ENCODE peak calls at places on chromosomes 12 and 14, in six cellular contexts. A, W, B, V, X and S are unnamed samples.

GRCh38 chr14:102007916-102008418 is 43.6 kb downstream of the DYNC1H1 start:
- DNase-seq in A (no peak), V (no peak), W (no peak), X (no peak), B (peak), S (no peak)

GRCh38 chr14:51304956-51305355 is 64.9 kb downstream of the TMX1 start:
- DNase-seq in X (peak), A (no peak), W (no peak), B (no peak), V (no peak), S (no peak)

GRCh38 chr12:93712204-93712603 is 35.0 kb downstream of the CRADD start:
- DNase-seq in W (no peak), V (no peak), X (no peak), B (no peak), A (no peak), S (no peak)

GRCh38 chr12:122825773-122826724 is 9.2 kb upstream of the HIP1R start:
- DNase-seq in W (no peak), X (no peak), A (no peak), V (no peak), B (peak), S (no peak)

GRCh38 chr14:61601923-61602732 is 93.2 kb upstream of the HIF1A start:
- DNase-seq in A (no peak), V (no peak), X (no peak), B (peak), W (no peak), S (no peak)

GRCh38 chr12:2959508-2960431 is 573 bp downstream of the TEAD4 start:
- DNase-seq in A (no peak), V (no peak), B (peak), X (peak), W (peak), S (peak)

GRCh38 chr12:57280234-57281062 is 29.5 kb upstream of the STAC3 start:
- DNase-seq in V (peak), A (peak), B (no peak), X (peak), W (peak), S (no peak)

GRCh38 chr12:57341275-57341990 is 89.4 kb downstream of the R3HDM2 start:
- DNase-seq in V (no peak), W (no peak), B (no peak), X (no peak), A (no peak), S (no peak)

GRCh38 chr14:40989260-40989659 is 617.4 kb upstream of the LRFN5 start:
- DNase-seq in A (no peak), B (no peak), W (no peak), V (no peak), X (no peak), S (no peak)

GRCh38 chr12:122158700-122159285 is 15.2 kb downstream of the IL31 start:
- DNase-seq in W (no peak), A (no peak), V (no peak), X (no peak), B (no peak), S (no peak)

GRCh38 chr12:119176267-119177055 is 2.3 kb upstream of the HSPB8 start:
- DNase-seq in B (peak), W (peak), V (no peak), X (no peak), A (peak), S (no peak)

GRCh38 chr12:51269174-51270066 is 795 bp downstream of the SMAGP start:
- DNase-seq in A (no peak), W (peak), B (peak), X (no peak), V (peak), S (peak)

GRCh38 chr14:100065161-100065871 is at the start of gene EVL:
- DNase-seq in X (no peak), W (peak), B (no peak), V (peak), A (no peak), S (no peak)

GRCh38 chr12:28265435-28266042 is 75.3 kb downstream of the CCDC91 start:
- DNase-seq in B (no peak), V (no peak), X (no peak), A (no peak), W (no peak), S (no peak)

GRCh38 chr14:71688576-71688975 is 243.7 kb upstream of the RGS6 start:
- DNase-seq in X (no peak), B (no peak), A (no peak), W (no peak), V (no peak), S (no peak)

GRCh38 chr14:25350802-25351201 is 300.9 kb upstream of the STXBP6 start:
- DNase-seq in B (no peak), X (no peak), V (no peak), W (no peak), A (no peak), S (no peak)

GRCh38 chr12:119649202-119649808 is 18.6 kb upstream of the PRKAB1 start:
- DNase-seq in A (no peak), B (peak), X (no peak), V (no peak), W (no peak), S (no peak)

GRCh38 chr12:53975019-53975815 is 463 bp upstream of the HOTAIR start:
- DNase-seq in W (no peak), A (no peak), V (no peak), B (peak), X (no peak), S (no peak)

GRCh38 chr12:56034586-56035332 is 7.0 kb upstream of the RPS26 start:
- DNase-seq in X (no peak), B (no peak), A (no peak), V (no peak), W (no peak), S (no peak)

GRCh38 chr12:55845785-55846496 is 3.2 kb upstream of the MMP19 start:
- DNase-seq in X (no peak), V (no peak), A (no peak), W (no peak), B (no peak), S (no peak)

GRCh38 chr12:27780612-27781408 is 774 bp upstream of the MANSC4 start:
- DNase-seq in A (no peak), W (peak), X (peak), B (peak), V (no peak), S (peak)

GRCh38 chr14:50837850-50838470 is 7.0 kb upstream of the NIN start:
- DNase-seq in V (no peak), W (no peak), A (no peak), X (no peak), B (no peak), S (no peak)

GRCh38 chr12:10749700-10750384 is 26.7 kb upstream of the YBX3 start:
- DNase-seq in B (peak), A (peak), W (peak), V (peak), X (peak), S (peak)

GRCh38 chr12:116050266-116050665 is 227.2 kb downstream of the MED13L start:
- DNase-seq in W (no peak), X (no peak), A (no peak), V (no peak), B (no peak), S (no peak)

DNA sequence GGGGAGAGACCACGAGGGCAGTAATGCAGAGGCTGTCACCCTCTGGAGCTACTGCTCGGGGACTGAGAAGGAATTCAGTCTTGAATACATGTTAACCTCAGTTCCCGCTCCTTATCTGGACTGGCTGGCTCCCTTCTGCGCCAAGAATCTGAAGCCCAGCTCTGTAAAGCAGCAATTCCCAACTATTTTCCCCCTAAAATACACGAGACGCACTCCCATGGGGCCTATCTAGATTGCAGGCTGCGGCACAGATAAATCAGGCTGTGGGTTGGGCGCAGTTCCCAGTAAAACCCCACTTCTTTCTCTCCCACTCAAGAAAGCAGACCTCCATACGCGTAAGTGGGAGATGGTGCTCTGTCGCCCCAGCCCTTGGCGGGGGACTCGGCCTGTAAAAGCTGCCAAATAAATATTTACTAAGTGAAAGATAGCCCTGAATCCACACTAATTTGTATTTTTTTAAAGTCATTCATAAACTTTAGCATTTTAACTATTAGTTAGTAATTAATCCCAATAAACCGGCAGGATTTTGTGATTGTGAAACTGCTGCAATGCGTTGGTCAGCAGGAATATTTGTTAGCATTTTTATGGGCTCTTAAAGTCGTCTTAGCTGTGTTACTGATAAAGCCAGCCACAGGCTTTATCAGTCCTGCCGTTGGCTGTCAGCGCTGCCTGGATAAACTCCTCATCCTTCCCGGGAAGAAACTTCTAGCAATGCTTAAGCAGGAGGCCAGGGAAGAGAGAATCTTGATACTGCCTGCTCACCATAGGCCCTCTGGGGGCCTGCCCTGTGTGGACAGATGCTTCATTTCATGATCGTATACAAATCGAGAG is 17.8 kb downstream of the FBXL14 start:
- DNase-seq in B (no peak), W (no peak), A (no peak), V (no peak), X (no peak), S (no peak)
- TF ChIP-seq CTCF in B (no peak), W (no peak), A (no peak), V (no peak), X (peak), S (no peak)

GRCh38 chr12:16417058-16417457 is 69.6 kb downstream of the MGST1 start:
- DNase-seq in B (no peak), W (no peak), A (no peak), V (no peak), X (no peak), S (no peak)
- TF ChIP-seq CTCF in B (no peak), W (no peak), A (no peak), V (no peak), X (no peak), S (no peak)

DNA sequence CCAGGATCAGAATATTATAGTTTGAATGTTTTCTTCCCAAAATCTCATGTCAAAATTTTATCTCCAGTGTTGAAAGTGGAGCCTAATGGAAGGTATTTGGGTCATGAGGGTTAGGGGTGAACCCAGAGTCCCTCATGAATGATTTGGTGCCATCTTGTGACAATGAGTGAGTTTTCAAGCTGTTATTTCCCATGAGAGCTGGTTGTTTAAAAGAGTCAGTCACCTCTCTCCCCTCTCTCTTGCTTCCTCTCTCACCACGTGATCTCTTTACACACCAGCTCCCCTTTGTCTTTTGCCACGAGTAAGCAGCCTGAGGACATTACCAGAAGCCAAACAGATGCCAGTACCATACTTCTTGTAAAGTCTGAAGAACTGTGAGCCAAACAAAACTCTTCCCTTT is 561.6 kb downstream of the RERGL start:
- DNase-seq in V (no peak), B (peak), W (no peak), X (no peak), A (no peak), S (no peak)
- TF ChIP-seq CTCF in V (no peak), B (peak), W (no peak), X (peak), A (no peak), S (no peak)

GRCh38 chr12:107895966-107896365 is 121.5 kb downstream of the ASCL4 start:
- DNase-seq in B (no peak), W (no peak), A (no peak), X (no peak), V (no peak), S (no peak)

GRCh38 chr12:107894589-107894988 is 120.1 kb downstream of the ASCL4 start:
- DNase-seq in A (no peak), X (no peak), B (no peak), V (no peak), W (no peak), S (no peak)

GRCh38 chr12:107891967-107892366 is 117.5 kb downstream of the ASCL4 start:
- DNase-seq in V (no peak), B (peak), A (no peak), X (no peak), W (no peak), S (peak)
- TF ChIP-seq CTCF in V (peak), B (peak), A (peak), X (peak), W (no peak), S (no peak)

GRCh38 chr14:94707494-94707893 is 62.4 kb downstream of the GSC start:
- DNase-seq in W (no peak), X (no peak), B (peak), V (no peak), A (no peak), S (no peak)
- TF ChIP-seq CTCF in W (no peak), X (peak), B (peak), V (no peak), A (no peak), S (no peak)

GRCh38 chr12:52543985-52544888 is 8.7 kb downstream of the KRT71 start:
- DNase-seq in A (no peak), V (no peak), B (peak), X (no peak), W (no peak), S (no peak)
- TF ChIP-seq CTCF in A (no peak), V (no peak), B (no peak), X (no peak), W (no peak), S (no peak)

DNA sequence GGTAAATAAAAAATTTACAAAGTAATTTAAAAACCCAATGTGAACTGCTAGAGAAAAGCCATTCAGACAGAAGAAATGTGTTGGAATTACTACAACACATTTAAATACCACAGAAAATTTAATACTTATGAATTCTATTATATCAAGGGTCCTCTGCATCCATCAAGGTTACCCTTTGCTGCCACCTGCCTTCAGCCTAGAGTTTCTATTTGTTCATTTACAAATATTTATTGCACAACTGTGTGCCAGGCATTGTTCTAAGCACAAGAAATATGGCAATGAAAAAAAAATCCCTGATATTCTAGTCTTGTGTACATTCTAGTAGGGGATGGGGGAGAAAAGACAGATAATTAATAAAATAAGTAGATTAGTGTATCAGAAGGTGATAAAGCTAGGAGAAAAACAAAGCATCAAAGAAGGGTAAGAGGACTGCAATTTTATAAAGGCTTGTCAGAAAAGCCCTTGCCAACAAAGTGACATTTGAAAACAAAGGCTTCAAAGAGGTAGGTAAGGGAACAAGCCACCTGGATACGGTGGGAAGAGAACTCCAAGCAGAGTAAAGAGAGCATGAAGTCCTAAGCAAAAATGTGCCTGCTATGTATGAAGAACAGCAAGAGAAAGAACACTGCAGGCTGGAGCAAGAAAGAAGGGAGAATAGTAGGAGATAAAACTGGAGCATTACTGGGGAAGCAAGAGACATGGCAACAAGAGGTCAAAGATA is 59.1 kb upstream of the SLC6A13 start:
- DNase-seq in B (no peak), X (no peak), A (no peak), W (no peak), V (no peak), S (no peak)
- TF ChIP-seq CTCF in B (peak), X (peak), A (no peak), W (no peak), V (no peak), S (no peak)

GRCh38 chr12:22529281-22530060 is 14.9 kb downstream of the C2CD5 start:
- DNase-seq in W (no peak), B (peak), V (no peak), A (peak), X (no peak), S (no peak)
- TF ChIP-seq CTCF in W (no peak), B (peak), V (peak), A (peak), X (peak), S (peak)

GRCh38 chr12:13203028-13203922 is 6.7 kb downstream of the EMP1 start:
- DNase-seq in A (no peak), V (no peak), X (no peak), W (no peak), B (peak), S (peak)
- TF ChIP-seq CTCF in A (peak), V (peak), X (peak), W (no peak), B (peak), S (peak)